ENCODE peak calls at places on chromosome 12, in eight cellular contexts. H, X, W, Q, E, J, R and C are unnamed samples.

GRCh38 chr12:93636708-93637107 is 40.5 kb upstream of the CRADD start:
- DNase-seq in W (no peak), J (no peak), X (no peak), R (no peak), Q (no peak), E (no peak), H (no peak), C (no peak)

GRCh38 chr12:3658327-3659163 is 94.4 kb downstream of the CRACR2A start:
- DNase-seq in W (no peak), X (peak), E (peak), H (peak), J (peak), Q (no peak), R (no peak), C (peak)

GRCh38 chr12:65510584-65511050 is 232.1 kb downstream of the MSRB3 start:
- DNase-seq in E (peak), J (no peak), H (peak), R (no peak), Q (no peak), W (no peak), X (no peak), C (no peak)

GRCh38 chr12:116096874-116097273 is 180.6 kb downstream of the MED13L start:
- DNase-seq in Q (no peak), H (no peak), W (no peak), J (no peak), R (no peak), X (no peak), E (no peak), C (no peak)

GRCh38 chr12:45473636-45474035 is 255.9 kb upstream of the ARID2 start:
- DNase-seq in R (no peak), H (no peak), J (no peak), Q (no peak), E (no peak), X (no peak), W (no peak), C (no peak)

GRCh38 chr12:105672576-105672975 is 342.1 kb downstream of the C12orf75 start:
- DNase-seq in J (no peak), R (no peak), H (no peak), E (peak), Q (no peak), X (no peak), W (no peak), C (no peak)

GRCh38 chr12:26551385-26551784 is 281.6 kb downstream of the ITPR2 start:
- DNase-seq in J (no peak), W (no peak), X (no peak), Q (no peak), E (no peak), R (no peak), H (no peak), C (no peak)

GRCh38 chr12:46921048-46921753 is 95.4 kb upstream of the SLC38A4 start:
- DNase-seq in W (no peak), Q (no peak), R (no peak), E (no peak), J (no peak), X (no peak), H (peak), C (peak)

GRCh38 chr12:105332925-105333324 is 2.4 kb downstream of the C12orf75 start:
- DNase-seq in R (no peak), H (no peak), W (no peak), X (no peak), Q (no peak), J (no peak), E (no peak), C (no peak)

GRCh38 chr12:11576104-11576503 is 73.4 kb upstream of the ETV6 start:
- DNase-seq in R (peak), Q (peak), E (peak), J (no peak), H (peak), X (no peak), W (peak), C (peak)

GRCh38 chr12:86860804-86861203 is 604.6 kb upstream of the MGAT4C start:
- DNase-seq in H (no peak), W (no peak), R (no peak), Q (no peak), E (no peak), J (no peak), X (no peak), C (no peak)